ENCODE peak calls at places on chromosomes 11 and 22, in nine cellular contexts. A is thoracic aorta; O is SW 1271; M is head of caudate nucleus; Y is hypothalamus; C is HCT116; N is NCI-H2171 treated with DMSO at 0.1 percent for 48 hours; L is stimulated activated naive CD4-positive, alpha-beta T cell; J is hepatic stellate cell. D is an unnamed sample.

GRCh38 chr11:128890543-128891409 is at the start of gene KCNJ5:
- DNase-seq in O (no peak), J (peak), M (peak), Y (no peak), N (peak), L (no peak), A (no peak), C (no peak), D (no peak)

GRCh38 chr11:68051191-68052136 is 12.6 kb downstream of the TCIRG1 start:
- DNase-seq in M (no peak), L (no peak), N (no peak), A (no peak), Y (no peak), C (no peak), O (no peak), J (peak), D (no peak)

GRCh38 chr22:23478175-23478574 is 101.9 kb downstream of the IGLL1 start:
- DNase-seq in C (no peak), Y (no peak), A (no peak), O (no peak), J (no peak), M (no peak), L (no peak), N (no peak), D (no peak)

GRCh38 chr11:128544625-128545024 is 42.7 kb downstream of the ETS1 start:
- DNase-seq in M (no peak), A (no peak), J (no peak), O (no peak), Y (no peak), C (no peak), N (no peak), L (no peak), D (no peak)

GRCh38 chr11:96130061-96130460 is 206.2 kb upstream of the MTMR2 start:
- DNase-seq in C (no peak), M (no peak), J (no peak), A (no peak), N (peak), Y (no peak), O (no peak), L (no peak), D (no peak)

GRCh38 chr11:78647986-78648875 is 73.6 kb upstream of the NARS2 start:
- DNase-seq in C (no peak), J (no peak), N (peak), M (no peak), Y (no peak), A (no peak), L (no peak), O (no peak), D (no peak)

GRCh38 chr11:130798280-130798679 is 118.0 kb downstream of the SNX19 start:
- DNase-seq in A (no peak), N (no peak), O (no peak), Y (no peak), C (no peak), M (no peak), J (peak), L (no peak), D (peak)

GRCh38 chr11:47333526-47333845 is 19.0 kb downstream of the MYBPC3 start:
- DNase-seq in C (no peak), N (no peak), O (no peak), A (no peak), M (no peak), L (no peak), Y (no peak), J (no peak), D (no peak)

GRCh38 chr11:35853871-35854270 is 90.0 kb upstream of the LDLRAD3 start:
- DNase-seq in N (peak), A (no peak), Y (no peak), O (no peak), L (no peak), C (no peak), J (no peak), M (no peak), D (no peak)

GRCh38 chr22:48709453-48709852 is 1118.2 kb downstream of the BRD1 start:
- DNase-seq in M (no peak), A (no peak), N (no peak), L (no peak), Y (no peak), O (no peak), C (no peak), J (no peak), D (no peak)

GRCh38 chr11:96200243-96200642 is 142.8 kb downstream of the MAML2 start:
- DNase-seq in A (no peak), L (no peak), N (no peak), J (no peak), C (no peak), M (no peak), O (no peak), Y (no peak), D (no peak)

GRCh38 chr11:62054484-62055121 is 69.2 kb upstream of the INCENP start:
- DNase-seq in Y (no peak), C (peak), J (no peak), M (no peak), L (no peak), O (no peak), N (peak), A (no peak), D (no peak)

GRCh38 chr22:47221840-47222615 is 459.6 kb downstream of the TBC1D22A start:
- DNase-seq in O (no peak), N (no peak), J (no peak), M (no peak), L (no peak), C (no peak), Y (no peak), A (no peak), D (no peak)

GRCh38 chr11:57427692-57428082 is 766 bp upstream of the SLC43A3 start:
- DNase-seq in J (no peak), N (no peak), A (no peak), Y (no peak), L (no peak), M (peak), C (no peak), O (no peak), D (no peak)

GRCh38 chr11:67345949-67346819 is 7.2 kb downstream of the POLD4 start:
- DNase-seq in Y (no peak), M (no peak), N (no peak), A (no peak), J (no peak), L (no peak), O (no peak), C (peak), D (no peak)

GRCh38 chr11:82004537-82005213 is 729.0 kb downstream of the FAM181B start:
- DNase-seq in M (no peak), L (no peak), Y (no peak), A (no peak), J (no peak), O (no peak), C (no peak), N (no peak), D (no peak)

GRCh38 chr11:70445091-70445490 is 46.8 kb downstream of the CTTN start:
- DNase-seq in M (no peak), N (no peak), L (no peak), J (no peak), O (no peak), A (no peak), C (no peak), Y (no peak), D (no peak)

GRCh38 chr11:130999992-131000770 is 83.9 kb upstream of the SNX19 start:
- DNase-seq in O (peak), J (peak), A (no peak), N (no peak), L (no peak), Y (no peak), C (peak), M (no peak), D (peak)

GRCh38 chr11:69382131-69383128 is 88.5 kb downstream of the MYEOV start:
- DNase-seq in J (peak), O (no peak), Y (no peak), M (no peak), C (peak), N (peak), A (no peak), L (no peak), D (no peak)

GRCh38 chr11:5727691-5728090 is 8.6 kb upstream of the OR56B1 start:
- DNase-seq in J (no peak), N (no peak), C (no peak), M (no peak), A (no peak), O (no peak), Y (no peak), L (no peak), D (no peak)

GRCh38 chr22:37792494-37792893 is 15.2 kb upstream of the GCAT start:
- DNase-seq in N (no peak), O (no peak), L (no peak), A (no peak), M (no peak), Y (no peak), J (no peak), C (no peak), D (no peak)

GRCh38 chr11:44372989-44373388 is 63.0 kb upstream of the ALX4 start:
- DNase-seq in O (no peak), N (no peak), L (no peak), C (no peak), Y (no peak), J (no peak), A (no peak), M (no peak), D (no peak)

GRCh38 chr22:42608481-42609361 is 6.0 kb downstream of the POLDIP3 start:
- DNase-seq in C (no peak), Y (peak), J (peak), M (peak), O (no peak), L (no peak), A (no peak), N (peak), D (no peak)